ENCODE peak calls at places on chromosome 13, in ten cellular contexts. One of them, this sample, is unnamed.

GRCh38 chr13:44692173-44692713 is 116.1 kb upstream of the TSC22D1 start:
- DNase-seq in CD4-positive, alpha-beta T cell: no peak
- DNase-seq in psoas muscle: no peak
- DNase-seq in heart right ventricle: no peak
- DNase-seq in heart left ventricle: no peak
- DNase-seq in brain microvascular endothelial cell: peak
- DNase-seq in fibroblast of lung: peak
- DNase-seq in breast epithelium: no peak
- DNase-seq in CD8-positive, alpha-beta memory T cell: no peak
- DNase-seq in colonic mucosa: no peak
- DNase-seq in this sample: no peak

GRCh38 chr13:101018720-101019119 is 344.1 kb upstream of the TMTC4 start:
- DNase-seq in breast epithelium: no peak
- DNase-seq in CD4-positive, alpha-beta T cell: no peak
- DNase-seq in colonic mucosa: no peak
- DNase-seq in fibroblast of lung: peak
- DNase-seq in brain microvascular endothelial cell: peak
- DNase-seq in heart right ventricle: no peak
- DNase-seq in CD8-positive, alpha-beta memory T cell: no peak
- DNase-seq in heart left ventricle: no peak
- DNase-seq in psoas muscle: no peak
- DNase-seq in this sample: no peak

GRCh38 chr13:51270606-51271005 is 48.4 kb downstream of the FAM124A start:
- DNase-seq in heart right ventricle: no peak
- DNase-seq in psoas muscle: no peak
- DNase-seq in heart left ventricle: no peak
- DNase-seq in CD8-positive, alpha-beta memory T cell: no peak
- DNase-seq in CD4-positive, alpha-beta T cell: no peak
- DNase-seq in breast epithelium: no peak
- DNase-seq in colonic mucosa: no peak
- DNase-seq in brain microvascular endothelial cell: no peak
- DNase-seq in fibroblast of lung: no peak
- DNase-seq in this sample: no peak

GRCh38 chr13:41811588-41812021 is 149.3 kb downstream of the VWA8 start:
- DNase-seq in psoas muscle: no peak
- DNase-seq in breast epithelium: no peak
- DNase-seq in brain microvascular endothelial cell: no peak
- DNase-seq in heart right ventricle: no peak
- DNase-seq in CD4-positive, alpha-beta T cell: no peak
- DNase-seq in fibroblast of lung: no peak
- DNase-seq in CD8-positive, alpha-beta memory T cell: no peak
- DNase-seq in colonic mucosa: no peak
- DNase-seq in heart left ventricle: no peak
- DNase-seq in this sample: no peak

GRCh38 chr13:48626077-48626449 is 27.7 kb upstream of the CYSLTR2 start:
- DNase-seq in psoas muscle: no peak
- DNase-seq in breast epithelium: no peak
- DNase-seq in CD8-positive, alpha-beta memory T cell: no peak
- DNase-seq in colonic mucosa: no peak
- DNase-seq in CD4-positive, alpha-beta T cell: no peak
- DNase-seq in brain microvascular endothelial cell: peak
- DNase-seq in fibroblast of lung: peak
- DNase-seq in heart left ventricle: peak
- DNase-seq in heart right ventricle: peak
- DNase-seq in this sample: no peak

GRCh38 chr13:68982961-68983619 is 1124.5 kb upstream of the ATXN8OS start:
- DNase-seq in heart left ventricle: no peak
- DNase-seq in psoas muscle: peak
- DNase-seq in fibroblast of lung: no peak
- DNase-seq in breast epithelium: no peak
- DNase-seq in CD4-positive, alpha-beta T cell: no peak
- DNase-seq in heart right ventricle: no peak
- DNase-seq in colonic mucosa: no peak
- DNase-seq in brain microvascular endothelial cell: no peak
- DNase-seq in CD8-positive, alpha-beta memory T cell: peak
- DNase-seq in this sample: no peak

GRCh38 chr13:53781941-53782340 is 753.3 kb downstream of the OLFM4 start:
- DNase-seq in brain microvascular endothelial cell: no peak
- DNase-seq in CD4-positive, alpha-beta T cell: no peak
- DNase-seq in heart left ventricle: no peak
- DNase-seq in psoas muscle: no peak
- DNase-seq in CD8-positive, alpha-beta memory T cell: no peak
- DNase-seq in heart right ventricle: no peak
- DNase-seq in colonic mucosa: no peak
- DNase-seq in fibroblast of lung: peak
- DNase-seq in breast epithelium: no peak
- DNase-seq in this sample: no peak

GRCh38 chr13:96677029-96677428 is 317.2 kb downstream of the OXGR1 start:
- DNase-seq in heart left ventricle: no peak
- DNase-seq in fibroblast of lung: no peak
- DNase-seq in colonic mucosa: no peak
- DNase-seq in CD8-positive, alpha-beta memory T cell: no peak
- DNase-seq in heart right ventricle: no peak
- DNase-seq in breast epithelium: no peak
- DNase-seq in brain microvascular endothelial cell: no peak
- DNase-seq in CD4-positive, alpha-beta T cell: no peak
- DNase-seq in psoas muscle: no peak
- DNase-seq in this sample: no peak

GRCh38 chr13:31978021-31978420 is 53.6 kb upstream of the FRY start:
- DNase-seq in CD8-positive, alpha-beta memory T cell: no peak
- DNase-seq in colonic mucosa: no peak
- DNase-seq in CD4-positive, alpha-beta T cell: no peak
- DNase-seq in psoas muscle: no peak
- DNase-seq in heart right ventricle: no peak
- DNase-seq in brain microvascular endothelial cell: no peak
- DNase-seq in fibroblast of lung: no peak
- DNase-seq in breast epithelium: no peak
- DNase-seq in heart left ventricle: no peak
- DNase-seq in this sample: no peak

GRCh38 chr13:61852116-61852515 is 436.5 kb upstream of the PCDH20 start:
- DNase-seq in colonic mucosa: no peak
- DNase-seq in heart right ventricle: no peak
- DNase-seq in breast epithelium: no peak
- DNase-seq in brain microvascular endothelial cell: no peak
- DNase-seq in fibroblast of lung: no peak
- DNase-seq in CD4-positive, alpha-beta T cell: no peak
- DNase-seq in psoas muscle: no peak
- DNase-seq in CD8-positive, alpha-beta memory T cell: no peak
- DNase-seq in heart left ventricle: no peak
- DNase-seq in this sample: no peak

GRCh38 chr13:110012102-110012739 is 225.8 kb upstream of the IRS2 start:
- DNase-seq in CD8-positive, alpha-beta memory T cell: no peak
- DNase-seq in heart right ventricle: no peak
- DNase-seq in psoas muscle: no peak
- DNase-seq in heart left ventricle: no peak
- DNase-seq in breast epithelium: no peak
- DNase-seq in CD4-positive, alpha-beta T cell: no peak
- DNase-seq in brain microvascular endothelial cell: peak
- DNase-seq in fibroblast of lung: peak
- DNase-seq in colonic mucosa: no peak
- DNase-seq in this sample: no peak

GRCh38 chr13:67351915-67352314 is 121.8 kb upstream of the PCDH9 start:
- DNase-seq in CD8-positive, alpha-beta memory T cell: no peak
- DNase-seq in psoas muscle: no peak
- DNase-seq in colonic mucosa: no peak
- DNase-seq in heart right ventricle: no peak
- DNase-seq in CD4-positive, alpha-beta T cell: no peak
- DNase-seq in brain microvascular endothelial cell: no peak
- DNase-seq in breast epithelium: no peak
- DNase-seq in fibroblast of lung: peak
- DNase-seq in heart left ventricle: no peak
- DNase-seq in this sample: no peak

GRCh38 chr13:92592757-92593156 is 633.9 kb upstream of the GPC6 start:
- DNase-seq in brain microvascular endothelial cell: no peak
- DNase-seq in psoas muscle: no peak
- DNase-seq in heart right ventricle: no peak
- DNase-seq in heart left ventricle: no peak
- DNase-seq in breast epithelium: no peak
- DNase-seq in CD8-positive, alpha-beta memory T cell: no peak
- DNase-seq in fibroblast of lung: no peak
- DNase-seq in CD4-positive, alpha-beta T cell: no peak
- DNase-seq in colonic mucosa: no peak
- DNase-seq in this sample: no peak

GRCh38 chr13:94535231-94535630 is 55.7 kb upstream of the DCT start:
- DNase-seq in colonic mucosa: no peak
- DNase-seq in breast epithelium: no peak
- DNase-seq in heart left ventricle: no peak
- DNase-seq in CD8-positive, alpha-beta memory T cell: no peak
- DNase-seq in fibroblast of lung: no peak
- DNase-seq in heart right ventricle: no peak
- DNase-seq in brain microvascular endothelial cell: no peak
- DNase-seq in psoas muscle: no peak
- DNase-seq in CD4-positive, alpha-beta T cell: no peak
- DNase-seq in this sample: no peak

GRCh38 chr13:20495087-20496023 is 30.3 kb downstream of the CRYL1 start:
- DNase-seq in CD4-positive, alpha-beta T cell: peak
- DNase-seq in heart left ventricle: peak
- DNase-seq in colonic mucosa: peak
- DNase-seq in fibroblast of lung: peak
- DNase-seq in psoas muscle: no peak
- DNase-seq in heart right ventricle: peak
- DNase-seq in brain microvascular endothelial cell: peak
- DNase-seq in CD8-positive, alpha-beta memory T cell: peak
- DNase-seq in breast epithelium: no peak
- DNase-seq in this sample: no peak

DNA sequence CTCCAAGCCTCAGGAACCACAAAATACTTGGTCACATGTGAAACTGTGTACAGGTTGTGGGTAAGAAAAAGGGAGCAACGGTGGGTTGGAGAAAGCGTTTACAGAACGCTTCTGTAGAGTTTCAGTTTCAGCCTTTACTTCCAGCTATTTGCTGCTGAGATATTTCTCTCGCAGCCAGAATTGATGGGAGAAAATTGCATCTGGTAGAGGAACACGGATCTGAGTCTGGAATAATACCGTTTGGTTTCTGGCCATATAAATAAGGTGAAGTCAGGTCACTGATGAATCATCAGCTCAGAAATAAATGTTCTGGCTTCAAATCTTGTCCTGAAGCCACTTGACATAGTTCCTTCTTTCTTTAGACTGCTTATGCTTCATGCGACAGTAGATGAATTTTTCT is 20.3 kb upstream of the RFC3 start:
- DNase-seq in colonic mucosa: no peak
- DNase-seq in breast epithelium: no peak
- DNase-seq in psoas muscle: no peak
- DNase-seq in brain microvascular endothelial cell: no peak
- DNase-seq in CD4-positive, alpha-beta T cell: no peak
- DNase-seq in heart left ventricle: no peak
- DNase-seq in CD8-positive, alpha-beta memory T cell: no peak
- DNase-seq in fibroblast of lung: peak
- DNase-seq in heart right ventricle: no peak
- DNase-seq in this sample: no peak
- H3K27ac ChIP-seq in colonic mucosa: no peak
- H3K27ac ChIP-seq in breast epithelium: peak
- H3K27ac ChIP-seq in psoas muscle: peak
- H3K27ac ChIP-seq in brain microvascular endothelial cell: no peak
- H3K27ac ChIP-seq in CD4-positive, alpha-beta T cell: no peak
- H3K27ac ChIP-seq in heart left ventricle: peak
- H3K27ac ChIP-seq in CD8-positive, alpha-beta memory T cell: no peak
- H3K27ac ChIP-seq in fibroblast of lung: no peak
- H3K27ac ChIP-seq in heart right ventricle: peak
- H3K27ac ChIP-seq in this sample: peak

GRCh38 chr13:24039621-24040475 is 120.7 kb upstream of the SPATA13 start:
- DNase-seq in brain microvascular endothelial cell: no peak
- DNase-seq in heart right ventricle: no peak
- DNase-seq in fibroblast of lung: no peak
- DNase-seq in breast epithelium: no peak
- DNase-seq in CD4-positive, alpha-beta T cell: no peak
- DNase-seq in heart left ventricle: no peak
- DNase-seq in psoas muscle: no peak
- DNase-seq in colonic mucosa: no peak
- DNase-seq in CD8-positive, alpha-beta memory T cell: no peak
- DNase-seq in this sample: no peak

GRCh38 chr13:24040835-24041234 is 119.7 kb upstream of the SPATA13 start:
- DNase-seq in heart right ventricle: no peak
- DNase-seq in fibroblast of lung: no peak
- DNase-seq in heart left ventricle: no peak
- DNase-seq in CD4-positive, alpha-beta T cell: no peak
- DNase-seq in psoas muscle: no peak
- DNase-seq in breast epithelium: no peak
- DNase-seq in brain microvascular endothelial cell: no peak
- DNase-seq in CD8-positive, alpha-beta memory T cell: no peak
- DNase-seq in colonic mucosa: no peak
- DNase-seq in this sample: no peak

GRCh38 chr13:24036115-24036514 is 124.4 kb upstream of the SPATA13 start:
- DNase-seq in CD4-positive, alpha-beta T cell: no peak
- DNase-seq in CD8-positive, alpha-beta memory T cell: no peak
- DNase-seq in brain microvascular endothelial cell: no peak
- DNase-seq in breast epithelium: no peak
- DNase-seq in colonic mucosa: no peak
- DNase-seq in heart right ventricle: no peak
- DNase-seq in psoas muscle: no peak
- DNase-seq in fibroblast of lung: peak
- DNase-seq in heart left ventricle: no peak
- DNase-seq in this sample: no peak

GRCh38 chr13:24038846-24039330 is 121.6 kb upstream of the SPATA13 start:
- DNase-seq in heart left ventricle: no peak
- DNase-seq in heart right ventricle: no peak
- DNase-seq in colonic mucosa: no peak
- DNase-seq in CD4-positive, alpha-beta T cell: no peak
- DNase-seq in brain microvascular endothelial cell: no peak
- DNase-seq in CD8-positive, alpha-beta memory T cell: no peak
- DNase-seq in psoas muscle: no peak
- DNase-seq in breast epithelium: no peak
- DNase-seq in fibroblast of lung: no peak
- DNase-seq in this sample: no peak

GRCh38 chr13:24038405-24038804 is 122.1 kb upstream of the SPATA13 start:
- DNase-seq in colonic mucosa: no peak
- DNase-seq in breast epithelium: no peak
- DNase-seq in heart right ventricle: no peak
- DNase-seq in psoas muscle: no peak
- DNase-seq in fibroblast of lung: peak
- DNase-seq in brain microvascular endothelial cell: peak
- DNase-seq in CD8-positive, alpha-beta memory T cell: no peak
- DNase-seq in heart left ventricle: no peak
- DNase-seq in CD4-positive, alpha-beta T cell: no peak
- DNase-seq in this sample: no peak
- H3K27ac ChIP-seq in colonic mucosa: peak
- H3K27ac ChIP-seq in breast epithelium: peak
- H3K27ac ChIP-seq in heart right ventricle: no peak
- H3K27ac ChIP-seq in psoas muscle: no peak
- H3K27ac ChIP-seq in fibroblast of lung: no peak
- H3K27ac ChIP-seq in brain microvascular endothelial cell: no peak
- H3K27ac ChIP-seq in CD8-positive, alpha-beta memory T cell: no peak
- H3K27ac ChIP-seq in heart left ventricle: no peak
- H3K27ac ChIP-seq in CD4-positive, alpha-beta T cell: no peak
- H3K27ac ChIP-seq in this sample: no peak

GRCh38 chr13:25391932-25392331 is 20.2 kb downstream of the ATP8A2 start:
- DNase-seq in psoas muscle: no peak
- DNase-seq in fibroblast of lung: no peak
- DNase-seq in heart right ventricle: no peak
- DNase-seq in colonic mucosa: no peak
- DNase-seq in brain microvascular endothelial cell: no peak
- DNase-seq in heart left ventricle: no peak
- DNase-seq in CD8-positive, alpha-beta memory T cell: no peak
- DNase-seq in CD4-positive, alpha-beta T cell: no peak
- DNase-seq in breast epithelium: no peak
- DNase-seq in this sample: no peak
- H3K27ac ChIP-seq in psoas muscle: no peak
- H3K27ac ChIP-seq in fibroblast of lung: no peak
- H3K27ac ChIP-seq in heart right ventricle: no peak
- H3K27ac ChIP-seq in colonic mucosa: no peak
- H3K27ac ChIP-seq in brain microvascular endothelial cell: no peak
- H3K27ac ChIP-seq in heart left ventricle: no peak
- H3K27ac ChIP-seq in CD8-positive, alpha-beta memory T cell: no peak
- H3K27ac ChIP-seq in CD4-positive, alpha-beta T cell: no peak
- H3K27ac ChIP-seq in breast epithelium: no peak
- H3K27ac ChIP-seq in this sample: no peak

GRCh38 chr13:114109646-114110045 is 22.8 kb downstream of the RASA3 start:
- DNase-seq in breast epithelium: peak
- DNase-seq in brain microvascular endothelial cell: no peak
- DNase-seq in psoas muscle: peak
- DNase-seq in heart left ventricle: no peak
- DNase-seq in CD4-positive, alpha-beta T cell: peak
- DNase-seq in colonic mucosa: no peak
- DNase-seq in CD8-positive, alpha-beta memory T cell: peak
- DNase-seq in heart right ventricle: no peak
- DNase-seq in fibroblast of lung: no peak
- DNase-seq in this sample: no peak
- H3K27ac ChIP-seq in breast epithelium: peak
- H3K27ac ChIP-seq in brain microvascular endothelial cell: no peak
- H3K27ac ChIP-seq in psoas muscle: peak
- H3K27ac ChIP-seq in heart left ventricle: peak
- H3K27ac ChIP-seq in CD4-positive, alpha-beta T cell: peak
- H3K27ac ChIP-seq in colonic mucosa: peak
- H3K27ac ChIP-seq in CD8-positive, alpha-beta memory T cell: peak
- H3K27ac ChIP-seq in heart right ventricle: no peak
- H3K27ac ChIP-seq in fibroblast of lung: peak
- H3K27ac ChIP-seq in this sample: peak